ENCODE peak calls at places on chromosomes 11 and 22, in nine cellular contexts. One of them, this sample, is unnamed.

GRCh38 chr11:86672007-86672621 is at the start of gene ME3:
- DNase-seq in fibroblast of the conjunctiva: no peak
- DNase-seq in HepG2: no peak
- DNase-seq in pons: peak
- DNase-seq in Jurkat, Clone E6-1: no peak
- DNase-seq in Peyer's patch: peak
- DNase-seq in posterior cingulate gyrus: peak
- DNase-seq in T-cell: peak
- DNase-seq in thoracic aorta: peak
- DNase-seq in this sample: peak

GRCh38 chr11:120184371-120184945 is 26.4 kb upstream of the OAF start:
- DNase-seq in pons: no peak
- DNase-seq in HepG2: no peak
- DNase-seq in thoracic aorta: no peak
- DNase-seq in Peyer's patch: no peak
- DNase-seq in T-cell: no peak
- DNase-seq in posterior cingulate gyrus: no peak
- DNase-seq in Jurkat, Clone E6-1: no peak
- DNase-seq in fibroblast of the conjunctiva: no peak
- DNase-seq in this sample: no peak

GRCh38 chr22:29917052-29917902 is 34.3 kb downstream of the MTMR3 start:
- DNase-seq in T-cell: no peak
- DNase-seq in HepG2: peak
- DNase-seq in Peyer's patch: no peak
- DNase-seq in fibroblast of the conjunctiva: peak
- DNase-seq in thoracic aorta: no peak
- DNase-seq in Jurkat, Clone E6-1: no peak
- DNase-seq in posterior cingulate gyrus: no peak
- DNase-seq in pons: no peak
- DNase-seq in this sample: no peak

GRCh38 chr11:60334005-60334620 is 7.1 kb downstream of the MS4A6E start:
- DNase-seq in HepG2: peak
- DNase-seq in posterior cingulate gyrus: no peak
- DNase-seq in pons: peak
- DNase-seq in fibroblast of the conjunctiva: peak
- DNase-seq in Jurkat, Clone E6-1: peak
- DNase-seq in Peyer's patch: peak
- DNase-seq in T-cell: peak
- DNase-seq in thoracic aorta: no peak
- DNase-seq in this sample: peak

GRCh38 chr11:44542372-44542771 is 23.1 kb upstream of the CD82 start:
- DNase-seq in posterior cingulate gyrus: no peak
- DNase-seq in Peyer's patch: no peak
- DNase-seq in pons: no peak
- DNase-seq in HepG2: no peak
- DNase-seq in fibroblast of the conjunctiva: no peak
- DNase-seq in Jurkat, Clone E6-1: no peak
- DNase-seq in T-cell: no peak
- DNase-seq in thoracic aorta: no peak
- DNase-seq in this sample: no peak

GRCh38 chr22:47163481-47163875 is 401.0 kb downstream of the TBC1D22A start:
- DNase-seq in Peyer's patch: peak
- DNase-seq in T-cell: no peak
- DNase-seq in HepG2: no peak
- DNase-seq in pons: no peak
- DNase-seq in posterior cingulate gyrus: peak
- DNase-seq in fibroblast of the conjunctiva: no peak
- DNase-seq in thoracic aorta: no peak
- DNase-seq in Jurkat, Clone E6-1: no peak
- DNase-seq in this sample: no peak

GRCh38 chr11:69475141-69475865 is 6.2 kb upstream of the LINC01488 start:
- DNase-seq in T-cell: no peak
- DNase-seq in Peyer's patch: no peak
- DNase-seq in Jurkat, Clone E6-1: no peak
- DNase-seq in pons: no peak
- DNase-seq in HepG2: no peak
- DNase-seq in posterior cingulate gyrus: peak
- DNase-seq in fibroblast of the conjunctiva: no peak
- DNase-seq in thoracic aorta: no peak
- DNase-seq in this sample: no peak

GRCh38 chr11:122108192-122108799 is 7.7 kb downstream of the BLID start:
- DNase-seq in thoracic aorta: no peak
- DNase-seq in T-cell: no peak
- DNase-seq in Jurkat, Clone E6-1: peak
- DNase-seq in Peyer's patch: no peak
- DNase-seq in HepG2: peak
- DNase-seq in pons: peak
- DNase-seq in fibroblast of the conjunctiva: no peak
- DNase-seq in posterior cingulate gyrus: no peak
- DNase-seq in this sample: peak

GRCh38 chr11:119709638-119710346 is 19.2 kb downstream of the NECTIN1 start:
- DNase-seq in pons: no peak
- DNase-seq in fibroblast of the conjunctiva: peak
- DNase-seq in posterior cingulate gyrus: peak
- DNase-seq in HepG2: no peak
- DNase-seq in thoracic aorta: no peak
- DNase-seq in T-cell: no peak
- DNase-seq in Peyer's patch: no peak
- DNase-seq in Jurkat, Clone E6-1: peak
- DNase-seq in this sample: no peak

GRCh38 chr22:22341736-22342135 is 97.2 kb downstream of the VPREB1 start:
- DNase-seq in Jurkat, Clone E6-1: no peak
- DNase-seq in HepG2: no peak
- DNase-seq in T-cell: no peak
- DNase-seq in Peyer's patch: no peak
- DNase-seq in pons: no peak
- DNase-seq in posterior cingulate gyrus: no peak
- DNase-seq in thoracic aorta: no peak
- DNase-seq in fibroblast of the conjunctiva: no peak
- DNase-seq in this sample: no peak

GRCh38 chr11:38687008-38687407 is 2089.0 kb upstream of the RAG2 start:
- DNase-seq in Jurkat, Clone E6-1: no peak
- DNase-seq in posterior cingulate gyrus: no peak
- DNase-seq in thoracic aorta: no peak
- DNase-seq in Peyer's patch: no peak
- DNase-seq in pons: no peak
- DNase-seq in HepG2: no peak
- DNase-seq in T-cell: no peak
- DNase-seq in fibroblast of the conjunctiva: no peak
- DNase-seq in this sample: no peak

GRCh38 chr11:110337570-110338193 is 41.3 kb upstream of the RDX start:
- DNase-seq in thoracic aorta: no peak
- DNase-seq in HepG2: no peak
- DNase-seq in fibroblast of the conjunctiva: no peak
- DNase-seq in T-cell: no peak
- DNase-seq in Peyer's patch: no peak
- DNase-seq in Jurkat, Clone E6-1: no peak
- DNase-seq in pons: no peak
- DNase-seq in posterior cingulate gyrus: no peak
- DNase-seq in this sample: no peak

GRCh38 chr11:315516-315994 is 1.7 kb downstream of the IFITM1 start:
- DNase-seq in Peyer's patch: peak
- DNase-seq in pons: no peak
- DNase-seq in T-cell: no peak
- DNase-seq in posterior cingulate gyrus: no peak
- DNase-seq in HepG2: no peak
- DNase-seq in thoracic aorta: no peak
- DNase-seq in Jurkat, Clone E6-1: no peak
- DNase-seq in fibroblast of the conjunctiva: no peak
- DNase-seq in this sample: no peak

GRCh38 chr22:20918663-20919220 is 1.5 kb downstream of the CRKL start:
- DNase-seq in T-cell: no peak
- DNase-seq in Peyer's patch: no peak
- DNase-seq in fibroblast of the conjunctiva: no peak
- DNase-seq in HepG2: peak
- DNase-seq in thoracic aorta: no peak
- DNase-seq in pons: no peak
- DNase-seq in Jurkat, Clone E6-1: no peak
- DNase-seq in posterior cingulate gyrus: no peak
- DNase-seq in this sample: no peak

GRCh38 chr11:8392166-8392565 is 128.5 kb upstream of the LMO1 start:
- DNase-seq in posterior cingulate gyrus: peak
- DNase-seq in Jurkat, Clone E6-1: no peak
- DNase-seq in Peyer's patch: no peak
- DNase-seq in thoracic aorta: no peak
- DNase-seq in HepG2: no peak
- DNase-seq in pons: peak
- DNase-seq in T-cell: no peak
- DNase-seq in fibroblast of the conjunctiva: no peak
- DNase-seq in this sample: no peak

GRCh38 chr22:32997295-32997694 is 60.9 kb downstream of the SYN3 start:
- DNase-seq in fibroblast of the conjunctiva: no peak
- DNase-seq in T-cell: no peak
- DNase-seq in pons: no peak
- DNase-seq in posterior cingulate gyrus: no peak
- DNase-seq in Jurkat, Clone E6-1: no peak
- DNase-seq in Peyer's patch: no peak
- DNase-seq in HepG2: no peak
- DNase-seq in thoracic aorta: no peak
- DNase-seq in this sample: no peak

GRCh38 chr22:17337639-17338038 is 31.6 kb upstream of the CECR2 start:
- DNase-seq in fibroblast of the conjunctiva: no peak
- DNase-seq in Jurkat, Clone E6-1: no peak
- DNase-seq in thoracic aorta: no peak
- DNase-seq in T-cell: no peak
- DNase-seq in pons: no peak
- DNase-seq in posterior cingulate gyrus: no peak
- DNase-seq in HepG2: no peak
- DNase-seq in Peyer's patch: no peak
- DNase-seq in this sample: no peak

GRCh38 chr11:65680192-65680743 is 17.6 kb upstream of the RELA start:
- DNase-seq in pons: no peak
- DNase-seq in Peyer's patch: no peak
- DNase-seq in HepG2: no peak
- DNase-seq in posterior cingulate gyrus: peak
- DNase-seq in fibroblast of the conjunctiva: no peak
- DNase-seq in T-cell: no peak
- DNase-seq in thoracic aorta: no peak
- DNase-seq in Jurkat, Clone E6-1: peak
- DNase-seq in this sample: no peak

GRCh38 chr22:42388130-42388797 is 43.9 kb downstream of the NFAM1 start:
- DNase-seq in HepG2: no peak
- DNase-seq in posterior cingulate gyrus: peak
- DNase-seq in pons: no peak
- DNase-seq in T-cell: no peak
- DNase-seq in Jurkat, Clone E6-1: peak
- DNase-seq in fibroblast of the conjunctiva: no peak
- DNase-seq in thoracic aorta: no peak
- DNase-seq in Peyer's patch: no peak
- DNase-seq in this sample: peak

GRCh38 chr11:116309446-116309845 is 463.3 kb downstream of the BUD13 start:
- DNase-seq in thoracic aorta: no peak
- DNase-seq in posterior cingulate gyrus: no peak
- DNase-seq in T-cell: no peak
- DNase-seq in fibroblast of the conjunctiva: no peak
- DNase-seq in Jurkat, Clone E6-1: no peak
- DNase-seq in Peyer's patch: no peak
- DNase-seq in HepG2: no peak
- DNase-seq in pons: no peak
- DNase-seq in this sample: no peak

GRCh38 chr22:46067159-46068111 is 82.9 kb upstream of the PPARA start:
- DNase-seq in pons: no peak
- DNase-seq in thoracic aorta: no peak
- DNase-seq in fibroblast of the conjunctiva: no peak
- DNase-seq in posterior cingulate gyrus: peak
- DNase-seq in Peyer's patch: peak
- DNase-seq in HepG2: no peak
- DNase-seq in T-cell: no peak
- DNase-seq in Jurkat, Clone E6-1: no peak
- DNase-seq in this sample: no peak

GRCh38 chr11:85602551-85603218 is 24.5 kb downstream of the DLG2 start:
- DNase-seq in HepG2: no peak
- DNase-seq in Jurkat, Clone E6-1: no peak
- DNase-seq in pons: no peak
- DNase-seq in posterior cingulate gyrus: no peak
- DNase-seq in Peyer's patch: no peak
- DNase-seq in thoracic aorta: no peak
- DNase-seq in fibroblast of the conjunctiva: no peak
- DNase-seq in T-cell: no peak
- DNase-seq in this sample: no peak

GRCh38 chr11:118001494-118001971 is 15.3 kb downstream of the IL10RA start:
- DNase-seq in thoracic aorta: no peak
- DNase-seq in HepG2: no peak
- DNase-seq in T-cell: no peak
- DNase-seq in Peyer's patch: no peak
- DNase-seq in Jurkat, Clone E6-1: no peak
- DNase-seq in pons: no peak
- DNase-seq in posterior cingulate gyrus: no peak
- DNase-seq in fibroblast of the conjunctiva: no peak
- DNase-seq in this sample: no peak

GRCh38 chr22:33519140-33519973 is 400.9 kb downstream of the LARGE1 start:
- DNase-seq in Jurkat, Clone E6-1: peak
- DNase-seq in HepG2: peak
- DNase-seq in pons: peak
- DNase-seq in Peyer's patch: peak
- DNase-seq in T-cell: no peak
- DNase-seq in thoracic aorta: no peak
- DNase-seq in posterior cingulate gyrus: no peak
- DNase-seq in fibroblast of the conjunctiva: peak
- DNase-seq in this sample: peak

This sample was measured in midbrain.